ENCODE peak calls at places on chromosomes 2 and 18, in four cellular contexts. One of them, this sample, is unnamed.

GRCh38 chr2:48541696-48542389 is 11.9 kb downstream of the STON1 start:
- DNase-seq in HTR-8/SVneo: no peak
- DNase-seq in ELR: no peak
- DNase-seq in activated CD4-positive, alpha-beta T cell treated with anti-CD3 and anti-CD28 coated beads, Interleukin-2, amount 50 U/mL, for 4 hours: no peak
- DNase-seq in this sample: no peak

GRCh38 chr2:160075171-160075570 is 12.8 kb upstream of the PLA2R1 start:
- DNase-seq in HTR-8/SVneo: no peak
- DNase-seq in ELR: peak; percentile 90
- DNase-seq in activated CD4-positive, alpha-beta T cell treated with anti-CD3 and anti-CD28 coated beads, Interleukin-2, amount 50 U/mL, for 4 hours: no peak
- DNase-seq in this sample: no peak

GRCh38 chr2:191657977-191658376 is 20.0 kb upstream of the NABP1 start:
- DNase-seq in HTR-8/SVneo: no peak
- DNase-seq in activated CD4-positive, alpha-beta T cell treated with anti-CD3 and anti-CD28 coated beads, Interleukin-2, amount 50 U/mL, for 4 hours: no peak
- DNase-seq in ELR: peak; percentile 65
- DNase-seq in this sample: no peak

GRCh38 chr18:59469463-59470180 is 110.6 kb upstream of the LMAN1 start:
- DNase-seq in HTR-8/SVneo: no peak
- DNase-seq in activated CD4-positive, alpha-beta T cell treated with anti-CD3 and anti-CD28 coated beads, Interleukin-2, amount 50 U/mL, for 4 hours: no peak
- DNase-seq in ELR: no peak
- DNase-seq in this sample: no peak

GRCh38 chr2:85754313-85755095 is 713 bp downstream of the ATOH8 start:
- DNase-seq in activated CD4-positive, alpha-beta T cell treated with anti-CD3 and anti-CD28 coated beads, Interleukin-2, amount 50 U/mL, for 4 hours: peak; percentile 13
- DNase-seq in ELR: peak; percentile 74
- DNase-seq in HTR-8/SVneo: peak; percentile 49
- DNase-seq in this sample: peak; percentile 11

GRCh38 chr18:69865656-69866241 is 81.9 kb downstream of the CD226 start:
- DNase-seq in ELR: no peak
- DNase-seq in activated CD4-positive, alpha-beta T cell treated with anti-CD3 and anti-CD28 coated beads, Interleukin-2, amount 50 U/mL, for 4 hours: no peak
- DNase-seq in HTR-8/SVneo: no peak
- DNase-seq in this sample: no peak

GRCh38 chr2:170819941-170820646 is 3.4 kb downstream of the GAD1 start:
- DNase-seq in ELR: no peak
- DNase-seq in HTR-8/SVneo: no peak
- DNase-seq in activated CD4-positive, alpha-beta T cell treated with anti-CD3 and anti-CD28 coated beads, Interleukin-2, amount 50 U/mL, for 4 hours: no peak
- DNase-seq in this sample: no peak

GRCh38 chr2:100822587-100823248 is 2.8 kb downstream of the NPAS2 start:
- DNase-seq in ELR: peak; percentile 37
- DNase-seq in HTR-8/SVneo: no peak
- DNase-seq in activated CD4-positive, alpha-beta T cell treated with anti-CD3 and anti-CD28 coated beads, Interleukin-2, amount 50 U/mL, for 4 hours: no peak
- DNase-seq in this sample: no peak

GRCh38 chr18:75638223-75638596 is 210.7 kb upstream of the SMIM21 start:
- DNase-seq in HTR-8/SVneo: no peak
- DNase-seq in activated CD4-positive, alpha-beta T cell treated with anti-CD3 and anti-CD28 coated beads, Interleukin-2, amount 50 U/mL, for 4 hours: no peak
- DNase-seq in ELR: peak; percentile 23
- DNase-seq in this sample: no peak

GRCh38 chr2:113141451-113141850 is 14.1 kb downstream of the IL1RN start:
- DNase-seq in ELR: no peak
- DNase-seq in activated CD4-positive, alpha-beta T cell treated with anti-CD3 and anti-CD28 coated beads, Interleukin-2, amount 50 U/mL, for 4 hours: no peak
- DNase-seq in HTR-8/SVneo: no peak
- DNase-seq in this sample: no peak

GRCh38 chr2:11368059-11368572 is 23.7 kb upstream of the ROCK2 start:
- DNase-seq in activated CD4-positive, alpha-beta T cell treated with anti-CD3 and anti-CD28 coated beads, Interleukin-2, amount 50 U/mL, for 4 hours: no peak
- DNase-seq in ELR: no peak
- DNase-seq in HTR-8/SVneo: no peak
- DNase-seq in this sample: no peak

GRCh38 chr2:8543412-8544167 is 138.3 kb upstream of the ID2 start:
- DNase-seq in HTR-8/SVneo: peak; percentile 83
- DNase-seq in ELR: peak; percentile 77
- DNase-seq in activated CD4-positive, alpha-beta T cell treated with anti-CD3 and anti-CD28 coated beads, Interleukin-2, amount 50 U/mL, for 4 hours: peak; percentile 48
- DNase-seq in this sample: peak; percentile 90

GRCh38 chr18:48562075-48562474 is 23.2 kb downstream of the CTIF start:
- DNase-seq in ELR: peak; percentile 15
- DNase-seq in activated CD4-positive, alpha-beta T cell treated with anti-CD3 and anti-CD28 coated beads, Interleukin-2, amount 50 U/mL, for 4 hours: no peak
- DNase-seq in HTR-8/SVneo: no peak
- DNase-seq in this sample: no peak

GRCh38 chr2:65300134-65300771 is 72.6 kb downstream of the ACTR2 start:
- DNase-seq in HTR-8/SVneo: no peak
- DNase-seq in ELR: peak; percentile 65
- DNase-seq in activated CD4-positive, alpha-beta T cell treated with anti-CD3 and anti-CD28 coated beads, Interleukin-2, amount 50 U/mL, for 4 hours: no peak
- DNase-seq in this sample: no peak

GRCh38 chr2:113173563-113174368 is at the start of gene PSD4:
- DNase-seq in ELR: no peak
- DNase-seq in HTR-8/SVneo: no peak
- DNase-seq in activated CD4-positive, alpha-beta T cell treated with anti-CD3 and anti-CD28 coated beads, Interleukin-2, amount 50 U/mL, for 4 hours: peak; percentile 77
- DNase-seq in this sample: no peak

This sample was measured in RCC 7860.